ENCODE peak calls at places on chromosomes 2 and 18, in eight cellular contexts. D is PC-9, P is adrenal gland, C is NCI-H2081, U is kidney glomerular epithelial cell, O is thyroid gland, W is GM12892, R is progenitor cell of endocrine pancreas. N is an unnamed sample.

GRCh38 chr18:63788447-63789096 is 13.4 kb downstream of the SERPINB7 start:
- DNase-seq in D (peak; percentile 44), P (no peak), C (no peak), U (peak; percentile 69), O (no peak), W (no peak), R (no peak), N (no peak)

GRCh38 chr2:128621074-128621473 is 302.4 kb upstream of the HS6ST1 start:
- DNase-seq in D (no peak), P (no peak), C (no peak), U (no peak), O (no peak), W (no peak), R (no peak), N (no peak)

GRCh38 chr2:225173909-225174308 is 131.6 kb upstream of the DOCK10 start:
- DNase-seq in D (no peak), P (no peak), C (peak; percentile 74), U (no peak), O (no peak), W (no peak), R (no peak), N (no peak)

GRCh38 chr2:9440058-9440727 is 16.7 kb downstream of the CPSF3 start:
- DNase-seq in D (no peak), P (no peak), C (no peak), U (no peak), O (no peak), W (no peak), R (no peak), N (no peak)

GRCh38 chr2:192146069-192147006 is 48.4 kb downstream of the TMEFF2 start:
- DNase-seq in D (no peak), P (no peak), C (no peak), U (peak; percentile 30), O (no peak), W (no peak), R (no peak), N (no peak)

GRCh38 chr2:11743846-11744553 is 2.4 kb upstream of the LPIN1 start:
- DNase-seq in D (peak; percentile 94), P (peak; percentile 97), C (peak; percentile 87), U (peak; percentile 98), O (peak; percentile 98), W (peak; percentile 71), R (peak; percentile 66), N (peak; percentile 95)

GRCh38 chr2:115505331-115505730 is 1062.9 kb downstream of the DPP10 start:
- DNase-seq in D (no peak), P (no peak), C (no peak), U (no peak), O (no peak), W (no peak), R (no peak), N (no peak)

GRCh38 chr2:19855528-19856431 is 46.0 kb downstream of the TTC32 start:
- DNase-seq in D (no peak), P (no peak), C (no peak), U (no peak), O (no peak), W (no peak), R (no peak), N (no peak)

GRCh38 chr18:20971886-20972267 is 139.7 kb downstream of the ROCK1 start:
- DNase-seq in D (no peak), P (no peak), C (peak; percentile 8), U (no peak), O (no peak), W (no peak), R (no peak), N (peak; percentile 26)

GRCh38 chr2:227796044-227796780 is 17.4 kb upstream of the CCL20 start:
- DNase-seq in D (peak; percentile 23), P (no peak), C (no peak), U (no peak), O (no peak), W (no peak), R (no peak), N (no peak)

GRCh38 chr2:108916397-108917077 is 72.5 kb downstream of the EDAR start:
- DNase-seq in D (no peak), P (no peak), C (peak; percentile 77), U (no peak), O (no peak), W (no peak), R (no peak), N (no peak)

GRCh38 chr2:238286551-238286950 is 1.9 kb downstream of the PER2 start:
- DNase-seq in D (peak; percentile 58), P (peak; percentile 80), C (peak; percentile 37), U (peak; percentile 58), O (peak; percentile 94), W (no peak), R (no peak), N (no peak)

GRCh38 chr2:232502901-232503791 is 15.5 kb upstream of the ECEL1 start:
- DNase-seq in D (peak; percentile 39), P (peak; percentile 60), C (peak; percentile 53), U (no peak), O (peak; percentile 21), W (no peak), R (no peak), N (peak; percentile 59)

GRCh38 chr2:15763822-15764682 is 172.4 kb downstream of the DDX1 start:
- DNase-seq in D (no peak), P (no peak), C (no peak), U (no peak), O (no peak), W (no peak), R (no peak), N (no peak)

GRCh38 chr2:202158796-202159195 is 79.6 kb downstream of the SUMO1 start:
- DNase-seq in D (no peak), P (no peak), C (no peak), U (no peak), O (no peak), W (no peak), R (no peak), N (no peak)

GRCh38 chr2:28406276-28407096 is 13.8 kb downstream of the FOSL2 start:
- DNase-seq in D (peak; percentile 84), P (peak; percentile 72), C (no peak), U (no peak), O (no peak), W (no peak), R (no peak), N (no peak)

GRCh38 chr2:32009479-32010256 is 1.1 kb downstream of the MEMO1 start:
- DNase-seq in D (peak; percentile 33), P (peak; percentile 54), C (peak; percentile 41), U (no peak), O (peak; percentile 30), W (peak; percentile 27), R (peak; percentile 26), N (peak; percentile 17)

N was measured in HuH-7.